ENCODE peak calls at places on chromosomes 6 and 20, in eight cellular contexts. One of them, this sample, is unnamed. For H3K36me3, the result is how much of the 10 kb centered on the place peaks cover.

GRCh38 chr6:157898640-157899039 is 75.6 kb downstream of the SNX9 start:
- DNase-seq in breast epithelium: no peak
- DNase-seq in heart left ventricle: no peak
- DNase-seq in brain microvascular endothelial cell: no peak
- DNase-seq in tibial artery: no peak
- DNase-seq in fibroblast of lung: no peak
- DNase-seq in stomach: no peak
- DNase-seq in psoas muscle: no peak
- DNase-seq in this sample: no peak

GRCh38 chr6:27726620-27727023 is 185.6 kb downstream of the OR2B2 start:
- DNase-seq in breast epithelium: no peak
- DNase-seq in heart left ventricle: no peak
- DNase-seq in brain microvascular endothelial cell: peak
- DNase-seq in tibial artery: no peak
- DNase-seq in fibroblast of lung: peak
- DNase-seq in stomach: no peak
- DNase-seq in psoas muscle: no peak
- DNase-seq in this sample: peak

GRCh38 chr6:170011233-170012142 is 260.1 kb downstream of the ERMARD start:
- DNase-seq in breast epithelium: no peak
- DNase-seq in heart left ventricle: peak
- DNase-seq in brain microvascular endothelial cell: no peak
- DNase-seq in tibial artery: no peak
- DNase-seq in fibroblast of lung: no peak
- DNase-seq in stomach: no peak
- DNase-seq in psoas muscle: no peak
- DNase-seq in this sample: no peak

GRCh38 chr6:31426395-31426794 is 23.0 kb downstream of the MICA start:
- DNase-seq in breast epithelium: no peak
- DNase-seq in heart left ventricle: no peak
- DNase-seq in brain microvascular endothelial cell: no peak
- DNase-seq in tibial artery: no peak
- DNase-seq in fibroblast of lung: no peak
- DNase-seq in stomach: no peak
- DNase-seq in psoas muscle: no peak
- DNase-seq in this sample: no peak

GRCh38 chr6:75296811-75297779 is 12.5 kb upstream of the TMEM30A start:
- DNase-seq in breast epithelium: no peak
- DNase-seq in heart left ventricle: no peak
- DNase-seq in brain microvascular endothelial cell: no peak
- DNase-seq in tibial artery: no peak
- DNase-seq in fibroblast of lung: peak
- DNase-seq in stomach: no peak
- DNase-seq in psoas muscle: no peak
- DNase-seq in this sample: peak

GRCh38 chr6:74455786-74456185 is 750.1 kb downstream of the COL12A1 start:
- DNase-seq in breast epithelium: no peak
- DNase-seq in heart left ventricle: no peak
- DNase-seq in brain microvascular endothelial cell: no peak
- DNase-seq in tibial artery: no peak
- DNase-seq in fibroblast of lung: no peak
- DNase-seq in stomach: no peak
- DNase-seq in psoas muscle: no peak
- DNase-seq in this sample: no peak

GRCh38 chr20:4633379-4633778 is 88.3 kb upstream of the PRND start:
- DNase-seq in breast epithelium: no peak
- DNase-seq in heart left ventricle: no peak
- DNase-seq in brain microvascular endothelial cell: no peak
- DNase-seq in tibial artery: no peak
- DNase-seq in fibroblast of lung: no peak
- DNase-seq in stomach: no peak
- DNase-seq in psoas muscle: no peak
- DNase-seq in this sample: no peak

GRCh38 chr6:34852406-34853085 is 35.3 kb downstream of the TAF11 start:
- DNase-seq in breast epithelium: no peak
- DNase-seq in heart left ventricle: no peak
- DNase-seq in brain microvascular endothelial cell: no peak
- DNase-seq in tibial artery: no peak
- DNase-seq in fibroblast of lung: peak
- DNase-seq in stomach: no peak
- DNase-seq in psoas muscle: no peak
- DNase-seq in this sample: no peak

GRCh38 chr20:63060057-63060991 is 53.6 kb upstream of the BHLHE23 start:
- DNase-seq in breast epithelium: peak
- DNase-seq in heart left ventricle: no peak
- DNase-seq in brain microvascular endothelial cell: peak
- DNase-seq in tibial artery: peak
- DNase-seq in fibroblast of lung: peak
- DNase-seq in stomach: no peak
- DNase-seq in psoas muscle: no peak
- DNase-seq in this sample: no peak

GRCh38 chr6:122818866-122819265 is 29.8 kb downstream of the SMPDL3A start:
- DNase-seq in breast epithelium: no peak
- DNase-seq in heart left ventricle: no peak
- DNase-seq in brain microvascular endothelial cell: no peak
- DNase-seq in tibial artery: no peak
- DNase-seq in fibroblast of lung: peak
- DNase-seq in stomach: no peak
- DNase-seq in psoas muscle: no peak
- DNase-seq in this sample: no peak

GRCh38 chr20:35515949-35516645 is 13.4 kb downstream of the C20orf173 start:
- DNase-seq in breast epithelium: no peak
- DNase-seq in heart left ventricle: no peak
- DNase-seq in brain microvascular endothelial cell: peak
- DNase-seq in tibial artery: no peak
- DNase-seq in fibroblast of lung: peak
- DNase-seq in stomach: peak
- DNase-seq in psoas muscle: no peak
- DNase-seq in this sample: peak

GRCh38 chr20:62197321-62197720 is 14.5 kb downstream of the MTG2 start:
- DNase-seq in breast epithelium: no peak
- DNase-seq in heart left ventricle: no peak
- DNase-seq in brain microvascular endothelial cell: no peak
- DNase-seq in tibial artery: no peak
- DNase-seq in fibroblast of lung: no peak
- DNase-seq in stomach: no peak
- DNase-seq in psoas muscle: no peak
- DNase-seq in this sample: no peak

GRCh38 chr6:133863228-133863627 is 25.7 kb upstream of the TCF21 start:
- DNase-seq in breast epithelium: no peak
- DNase-seq in heart left ventricle: no peak
- DNase-seq in brain microvascular endothelial cell: no peak
- DNase-seq in tibial artery: no peak
- DNase-seq in fibroblast of lung: no peak
- DNase-seq in stomach: no peak
- DNase-seq in psoas muscle: no peak
- DNase-seq in this sample: no peak

GRCh38 chr6:109373333-109373732 is 8.9 kb downstream of the CD164 start:
- DNase-seq in breast epithelium: no peak
- DNase-seq in heart left ventricle: no peak
- DNase-seq in brain microvascular endothelial cell: no peak
- DNase-seq in tibial artery: no peak
- DNase-seq in fibroblast of lung: no peak
- DNase-seq in stomach: no peak
- DNase-seq in psoas muscle: no peak
- DNase-seq in this sample: no peak

GRCh38 chr6:13935190-13935880 is 10.6 kb downstream of the RNF182 start:
- DNase-seq in breast epithelium: no peak
- DNase-seq in heart left ventricle: no peak
- DNase-seq in brain microvascular endothelial cell: no peak
- DNase-seq in tibial artery: no peak
- DNase-seq in fibroblast of lung: no peak
- DNase-seq in stomach: no peak
- DNase-seq in psoas muscle: no peak
- DNase-seq in this sample: no peak

DNA sequence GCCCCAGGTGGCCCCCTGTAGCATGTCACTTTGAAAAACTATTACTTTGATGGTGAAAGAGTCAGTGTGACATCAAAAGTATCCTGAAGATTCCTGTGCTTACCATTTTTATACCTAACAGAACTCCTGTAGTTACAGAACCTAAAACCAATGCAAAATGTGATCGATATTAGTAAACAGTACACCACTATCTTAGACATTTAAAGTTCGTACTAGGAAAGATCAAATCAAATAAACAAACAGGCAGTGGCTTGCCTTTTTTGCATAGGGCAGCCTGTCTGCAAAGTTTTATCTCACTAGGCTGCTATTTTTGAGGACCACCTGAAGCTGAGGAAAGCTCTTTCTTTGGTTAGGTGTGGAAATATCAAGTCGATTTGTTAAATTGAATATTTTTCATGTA is 944.0 kb upstream of the CITED2 start:
- DNase-seq in breast epithelium: no peak
- DNase-seq in heart left ventricle: no peak
- DNase-seq in brain microvascular endothelial cell: no peak
- DNase-seq in tibial artery: no peak
- DNase-seq in fibroblast of lung: no peak
- DNase-seq in stomach: no peak
- DNase-seq in psoas muscle: no peak
- DNase-seq in this sample: no peak
- TF ChIP-seq CTCF in breast epithelium: no peak
- TF ChIP-seq CTCF in heart left ventricle: no peak
- TF ChIP-seq CTCF in brain microvascular endothelial cell: no peak
- TF ChIP-seq CTCF in tibial artery: no peak
- TF ChIP-seq CTCF in fibroblast of lung: no peak
- TF ChIP-seq CTCF in stomach: no peak
- TF ChIP-seq CTCF in psoas muscle: no peak
- TF ChIP-seq CTCF in this sample: no peak

GRCh38 chr20:23033918-23034317 is 1.2 kb upstream of the SSTR4 start:
- DNase-seq in breast epithelium: no peak
- DNase-seq in heart left ventricle: no peak
- DNase-seq in brain microvascular endothelial cell: no peak
- DNase-seq in tibial artery: no peak
- DNase-seq in fibroblast of lung: no peak
- DNase-seq in stomach: no peak
- DNase-seq in psoas muscle: no peak
- DNase-seq in this sample: no peak

GRCh38 chr20:23037017-23037481 is 1.9 kb downstream of the SSTR4 start:
- DNase-seq in breast epithelium: no peak
- DNase-seq in heart left ventricle: no peak
- DNase-seq in brain microvascular endothelial cell: no peak
- DNase-seq in tibial artery: no peak
- DNase-seq in fibroblast of lung: no peak
- DNase-seq in stomach: no peak
- DNase-seq in psoas muscle: no peak
- DNase-seq in this sample: no peak

GRCh38 chr20:23036371-23036770 is 1.3 kb downstream of the SSTR4 start:
- DNase-seq in breast epithelium: no peak
- DNase-seq in heart left ventricle: no peak
- DNase-seq in brain microvascular endothelial cell: no peak
- DNase-seq in tibial artery: no peak
- DNase-seq in fibroblast of lung: no peak
- DNase-seq in stomach: no peak
- DNase-seq in psoas muscle: no peak
- DNase-seq in this sample: no peak

GRCh38 chr20:23035731-23036130 is 619 bp downstream of the SSTR4 start:
- DNase-seq in breast epithelium: no peak
- DNase-seq in heart left ventricle: no peak
- DNase-seq in brain microvascular endothelial cell: no peak
- DNase-seq in tibial artery: no peak
- DNase-seq in fibroblast of lung: no peak
- DNase-seq in stomach: no peak
- DNase-seq in psoas muscle: no peak
- DNase-seq in this sample: no peak

GRCh38 chr20:23034721-23035671 is at the start of gene SSTR4:
- DNase-seq in breast epithelium: no peak
- DNase-seq in heart left ventricle: no peak
- DNase-seq in brain microvascular endothelial cell: no peak
- DNase-seq in tibial artery: no peak
- DNase-seq in fibroblast of lung: no peak
- DNase-seq in stomach: no peak
- DNase-seq in psoas muscle: no peak
- DNase-seq in this sample: no peak
- H3K4me3 ChIP-seq in breast epithelium: no peak
- H3K4me3 ChIP-seq in heart left ventricle: peak
- H3K4me3 ChIP-seq in brain microvascular endothelial cell: no peak
- H3K4me3 ChIP-seq in tibial artery: no peak
- H3K4me3 ChIP-seq in fibroblast of lung: no peak
- H3K4me3 ChIP-seq in stomach: peak
- H3K4me3 ChIP-seq in psoas muscle: peak
- H3K4me3 ChIP-seq in this sample: no peak

GRCh38 chr6:83867043-83867442 is 7.6 kb downstream of the CYB5R4 start:
- DNase-seq in breast epithelium: no peak
- DNase-seq in heart left ventricle: no peak
- DNase-seq in brain microvascular endothelial cell: no peak
- DNase-seq in tibial artery: no peak
- DNase-seq in fibroblast of lung: no peak
- DNase-seq in stomach: no peak
- DNase-seq in psoas muscle: no peak
- DNase-seq in this sample: no peak

GRCh38 chr6:83867527-83868161 is 8.2 kb downstream of the CYB5R4 start:
- DNase-seq in breast epithelium: no peak
- DNase-seq in heart left ventricle: peak
- DNase-seq in brain microvascular endothelial cell: peak
- DNase-seq in tibial artery: peak
- DNase-seq in fibroblast of lung: peak
- DNase-seq in stomach: peak
- DNase-seq in psoas muscle: peak
- DNase-seq in this sample: peak

GRCh38 chr6:83870649-83871048 is 11.2 kb downstream of the CYB5R4 start:
- DNase-seq in breast epithelium: no peak
- DNase-seq in heart left ventricle: no peak
- DNase-seq in brain microvascular endothelial cell: no peak
- DNase-seq in tibial artery: no peak
- DNase-seq in fibroblast of lung: no peak
- DNase-seq in stomach: no peak
- DNase-seq in psoas muscle: no peak
- DNase-seq in this sample: no peak

GRCh38 chr6:83872386-83873118 is 13.1 kb downstream of the CYB5R4 start:
- DNase-seq in breast epithelium: no peak
- DNase-seq in heart left ventricle: no peak
- DNase-seq in brain microvascular endothelial cell: no peak
- DNase-seq in tibial artery: no peak
- DNase-seq in fibroblast of lung: peak
- DNase-seq in stomach: no peak
- DNase-seq in psoas muscle: no peak
- DNase-seq in this sample: no peak

GRCh38 chr6:83868639-83869038 is 9.2 kb downstream of the CYB5R4 start:
- DNase-seq in breast epithelium: no peak
- DNase-seq in heart left ventricle: no peak
- DNase-seq in brain microvascular endothelial cell: peak
- DNase-seq in tibial artery: no peak
- DNase-seq in fibroblast of lung: peak
- DNase-seq in stomach: no peak
- DNase-seq in psoas muscle: no peak
- DNase-seq in this sample: peak
- H3K36me3 ChIP-seq in breast epithelium: under half
- H3K36me3 ChIP-seq in heart left ventricle: under half
- H3K36me3 ChIP-seq in brain microvascular endothelial cell: under half
- H3K36me3 ChIP-seq in tibial artery: under half
- H3K36me3 ChIP-seq in fibroblast of lung: under half
- H3K36me3 ChIP-seq in stomach: under half
- H3K36me3 ChIP-seq in psoas muscle: under half
- H3K36me3 ChIP-seq in this sample: under half

DNA sequence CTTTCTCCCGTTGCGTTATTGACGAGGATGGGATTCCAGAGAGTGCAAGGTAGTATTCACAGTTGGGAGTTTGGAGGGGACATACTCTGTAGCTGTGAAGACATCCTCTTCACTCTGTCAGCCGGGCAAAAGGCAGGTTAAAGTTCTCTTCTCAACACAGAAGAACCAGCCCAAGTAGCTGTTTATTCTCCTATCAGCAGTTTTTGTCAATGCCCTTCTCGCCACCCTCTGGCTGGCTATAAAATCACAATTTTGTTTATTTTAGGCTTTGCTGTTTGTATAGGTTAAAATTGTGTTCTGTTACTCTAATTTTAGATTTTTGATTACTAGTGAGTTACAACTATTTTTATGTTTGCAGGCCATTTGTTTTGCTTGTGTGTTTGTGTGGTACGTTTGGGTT is 37.9 kb upstream of the MAS1 start:
- DNase-seq in breast epithelium: no peak
- DNase-seq in heart left ventricle: no peak
- DNase-seq in brain microvascular endothelial cell: no peak
- DNase-seq in tibial artery: no peak
- DNase-seq in fibroblast of lung: no peak
- DNase-seq in stomach: no peak
- DNase-seq in psoas muscle: no peak
- DNase-seq in this sample: peak
- TF ChIP-seq CTCF in breast epithelium: no peak
- TF ChIP-seq CTCF in heart left ventricle: no peak
- TF ChIP-seq CTCF in brain microvascular endothelial cell: peak
- TF ChIP-seq CTCF in tibial artery: peak
- TF ChIP-seq CTCF in fibroblast of lung: peak
- TF ChIP-seq CTCF in stomach: no peak
- TF ChIP-seq CTCF in psoas muscle: no peak
- TF ChIP-seq CTCF in this sample: peak